ENCODE peak calls at places on chromosome 20, in seven cellular contexts. One of them, this sample, is unnamed. For H3K4me1, the result is how much of the 10 kb centered on the place peaks cover.

GRCh38 chr20:51419236-51419635 is 123.3 kb downstream of the NFATC2 start:
- DNase-seq in A549: no peak
- DNase-seq in left lung: no peak
- DNase-seq in vagina: no peak
- DNase-seq in astrocyte: no peak
- DNase-seq in MM.1S: no peak
- DNase-seq in psoas muscle: no peak
- DNase-seq in this sample: no peak

GRCh38 chr20:46984391-46984790 is 89.7 kb downstream of the EYA2 start:
- DNase-seq in MM.1S: no peak
- DNase-seq in vagina: no peak
- DNase-seq in left lung: no peak
- DNase-seq in astrocyte: no peak
- DNase-seq in psoas muscle: no peak
- DNase-seq in A549: no peak
- DNase-seq in this sample: no peak

GRCh38 chr20:50182336-50182735 is 8.3 kb upstream of the CEBPB start:
- DNase-seq in A549: no peak
- DNase-seq in astrocyte: no peak
- DNase-seq in psoas muscle: no peak
- DNase-seq in left lung: no peak
- DNase-seq in vagina: no peak
- DNase-seq in MM.1S: no peak
- DNase-seq in this sample: no peak

GRCh38 chr20:37383229-37383989 is 37.5 kb downstream of the SRC start:
- DNase-seq in psoas muscle: peak
- DNase-seq in left lung: peak
- DNase-seq in A549: peak
- DNase-seq in MM.1S: no peak
- DNase-seq in astrocyte: peak
- DNase-seq in vagina: no peak
- DNase-seq in this sample: peak

GRCh38 chr20:25467441-25467840 is 60.0 kb downstream of the GINS1 start:
- DNase-seq in astrocyte: no peak
- DNase-seq in MM.1S: no peak
- DNase-seq in vagina: no peak
- DNase-seq in psoas muscle: no peak
- DNase-seq in A549: no peak
- DNase-seq in left lung: no peak
- DNase-seq in this sample: peak

GRCh38 chr20:32249030-32249738 is 28.3 kb upstream of the KIF3B start:
- DNase-seq in vagina: no peak
- DNase-seq in astrocyte: no peak
- DNase-seq in MM.1S: no peak
- DNase-seq in left lung: no peak
- DNase-seq in A549: no peak
- DNase-seq in psoas muscle: no peak
- DNase-seq in this sample: no peak

GRCh38 chr20:9323622-9324021 is 190.8 kb upstream of the LAMP5 start:
- DNase-seq in astrocyte: no peak
- DNase-seq in left lung: no peak
- DNase-seq in vagina: no peak
- DNase-seq in MM.1S: no peak
- DNase-seq in psoas muscle: no peak
- DNase-seq in A549: peak
- DNase-seq in this sample: no peak

GRCh38 chr20:19749537-19749936 is 8.5 kb upstream of the RIN2 start:
- DNase-seq in A549: no peak
- DNase-seq in astrocyte: no peak
- DNase-seq in vagina: no peak
- DNase-seq in left lung: no peak
- DNase-seq in psoas muscle: no peak
- DNase-seq in MM.1S: no peak
- DNase-seq in this sample: no peak

DNA sequence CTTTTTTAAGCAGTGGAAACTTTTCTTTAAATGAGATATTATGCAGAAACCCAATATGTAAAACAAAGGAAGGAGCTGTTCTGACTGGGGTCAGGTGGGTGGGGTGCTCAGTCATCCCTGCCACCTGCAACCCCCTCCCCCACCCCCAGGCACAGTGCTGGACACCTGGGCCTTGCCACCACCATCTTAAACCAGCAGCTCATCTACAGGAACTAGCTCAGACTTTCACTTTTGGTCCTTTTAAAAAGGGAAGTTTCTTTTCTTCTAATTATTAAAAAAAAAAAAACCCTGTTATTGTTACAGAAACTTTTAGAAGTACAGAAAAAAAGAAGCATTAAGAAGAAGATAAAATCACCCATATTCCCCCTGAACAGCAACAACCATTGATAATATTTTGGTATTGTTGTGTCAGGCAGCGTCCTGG is 37.1 kb downstream of the PPP1R16B start:
- DNase-seq in A549: no peak
- DNase-seq in astrocyte: no peak
- DNase-seq in MM.1S: peak
- DNase-seq in vagina: no peak
- DNase-seq in psoas muscle: no peak
- DNase-seq in left lung: no peak
- DNase-seq in this sample: no peak
- H3K4me1 ChIP-seq in A549: under half
- H3K4me1 ChIP-seq in astrocyte: under half
- H3K4me1 ChIP-seq in MM.1S: half or more
- H3K4me1 ChIP-seq in vagina: under half
- H3K4me1 ChIP-seq in psoas muscle: under half
- H3K4me1 ChIP-seq in left lung: under half
- H3K4me1 ChIP-seq in this sample: under half

GRCh38 chr20:57512432-57512831 is 12.5 kb downstream of the CTCFL start:
- DNase-seq in left lung: no peak
- DNase-seq in MM.1S: no peak
- DNase-seq in vagina: no peak
- DNase-seq in astrocyte: no peak
- DNase-seq in psoas muscle: no peak
- DNase-seq in A549: no peak
- DNase-seq in this sample: no peak

GRCh38 chr20:57507477-57507876 is 17.5 kb downstream of the CTCFL start:
- DNase-seq in astrocyte: peak
- DNase-seq in vagina: no peak
- DNase-seq in MM.1S: no peak
- DNase-seq in A549: no peak
- DNase-seq in psoas muscle: no peak
- DNase-seq in left lung: no peak
- DNase-seq in this sample: no peak

GRCh38 chr20:57508381-57508780 is 16.6 kb downstream of the CTCFL start:
- DNase-seq in left lung: no peak
- DNase-seq in astrocyte: no peak
- DNase-seq in MM.1S: no peak
- DNase-seq in vagina: no peak
- DNase-seq in psoas muscle: no peak
- DNase-seq in A549: no peak
- DNase-seq in this sample: no peak

GRCh38 chr20:57508831-57509230 is 16.1 kb downstream of the CTCFL start:
- DNase-seq in astrocyte: no peak
- DNase-seq in psoas muscle: no peak
- DNase-seq in A549: no peak
- DNase-seq in left lung: no peak
- DNase-seq in MM.1S: no peak
- DNase-seq in vagina: no peak
- DNase-seq in this sample: no peak

GRCh38 chr20:57509665-57510237 is 15.2 kb downstream of the CTCFL start:
- DNase-seq in left lung: no peak
- DNase-seq in psoas muscle: no peak
- DNase-seq in vagina: no peak
- DNase-seq in astrocyte: no peak
- DNase-seq in MM.1S: peak
- DNase-seq in A549: peak
- DNase-seq in this sample: no peak
- TF ChIP-seq CTCF in left lung: peak
- TF ChIP-seq CTCF in psoas muscle: peak
- TF ChIP-seq CTCF in vagina: no peak
- TF ChIP-seq CTCF in astrocyte: peak
- TF ChIP-seq CTCF in MM.1S: peak
- TF ChIP-seq CTCF in A549: peak
- TF ChIP-seq CTCF in this sample: no peak

GRCh38 chr20:2130062-2130591 is 28.5 kb downstream of the STK35 start:
- DNase-seq in MM.1S: no peak
- DNase-seq in A549: no peak
- DNase-seq in psoas muscle: no peak
- DNase-seq in vagina: no peak
- DNase-seq in left lung: no peak
- DNase-seq in astrocyte: peak
- DNase-seq in this sample: no peak
- H3K4me1 ChIP-seq in MM.1S: under half
- H3K4me1 ChIP-seq in A549: under half
- H3K4me1 ChIP-seq in psoas muscle: half or more
- H3K4me1 ChIP-seq in vagina: half or more
- H3K4me1 ChIP-seq in left lung: under half
- H3K4me1 ChIP-seq in astrocyte: under half
- H3K4me1 ChIP-seq in this sample: under half

DNA sequence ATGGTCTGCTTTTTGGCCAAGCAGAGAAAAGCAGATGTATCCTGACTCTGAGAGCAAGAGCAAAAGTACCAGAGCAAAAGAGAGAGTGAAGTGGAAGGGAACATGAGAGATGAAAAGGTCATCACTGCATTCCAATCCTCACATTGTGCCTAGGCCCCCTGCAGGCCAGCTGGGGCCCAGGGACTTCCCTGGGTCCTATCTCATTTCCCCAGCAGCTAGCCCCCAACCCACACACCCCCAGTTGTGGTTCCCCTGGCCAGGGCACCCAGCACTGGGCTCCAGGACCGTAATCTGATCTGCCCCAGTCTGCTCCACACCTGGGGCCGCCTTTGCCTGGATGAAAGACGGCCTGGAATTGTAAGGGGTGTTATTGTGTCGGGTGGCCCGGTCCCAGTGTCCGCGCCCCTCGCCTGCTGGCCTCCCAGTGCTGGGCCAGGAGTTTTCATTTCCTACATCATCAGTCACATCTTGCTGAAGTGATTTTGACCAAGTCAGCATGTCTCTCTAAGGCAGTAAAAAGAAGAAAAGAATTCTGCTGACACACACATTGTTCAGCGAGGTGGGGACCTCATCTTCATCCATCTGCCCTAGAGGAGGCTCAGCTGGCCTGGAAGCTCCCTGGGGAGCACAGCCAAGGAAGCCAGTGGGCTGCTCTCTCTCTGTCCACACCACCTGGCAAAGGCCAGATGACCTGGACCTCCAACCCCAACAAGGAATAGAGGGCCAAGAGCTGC is 3.9 kb upstream of the BMP7 start:
- DNase-seq in left lung: no peak
- DNase-seq in MM.1S: peak
- DNase-seq in vagina: no peak
- DNase-seq in astrocyte: no peak
- DNase-seq in psoas muscle: no peak
- DNase-seq in A549: no peak
- DNase-seq in this sample: no peak
- TF ChIP-seq CTCF in left lung: no peak
- TF ChIP-seq CTCF in MM.1S: peak
- TF ChIP-seq CTCF in vagina: no peak
- TF ChIP-seq CTCF in astrocyte: no peak
- TF ChIP-seq CTCF in psoas muscle: no peak
- TF ChIP-seq CTCF in A549: no peak
- TF ChIP-seq CTCF in this sample: no peak

DNA sequence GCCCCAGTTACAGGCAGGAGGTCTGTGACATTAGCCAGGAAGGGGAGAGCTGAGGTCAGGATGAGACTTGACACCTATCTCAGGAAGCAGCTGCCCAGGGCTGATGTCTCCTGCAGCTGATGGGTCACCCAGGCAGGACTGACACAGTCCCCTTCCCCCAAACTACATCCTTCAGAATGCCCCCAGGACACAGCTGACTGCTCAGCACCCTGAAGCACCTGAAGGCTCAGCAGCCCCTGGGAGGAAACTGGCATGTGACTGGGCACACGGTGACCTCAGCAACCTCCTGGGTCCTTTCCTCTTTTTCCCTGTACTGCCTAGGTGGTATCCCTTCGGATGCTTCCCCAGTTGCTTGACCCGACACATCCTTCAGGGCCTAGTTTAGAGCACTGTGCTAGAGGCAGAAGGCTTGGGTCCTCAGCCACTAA is 1.9 kb downstream of the SDC4 start:
- DNase-seq in vagina: no peak
- DNase-seq in astrocyte: no peak
- DNase-seq in psoas muscle: peak
- DNase-seq in MM.1S: no peak
- DNase-seq in A549: no peak
- DNase-seq in left lung: no peak
- DNase-seq in this sample: peak
- H3K4me1 ChIP-seq in vagina: half or more
- H3K4me1 ChIP-seq in astrocyte: half or more
- H3K4me1 ChIP-seq in psoas muscle: under half
- H3K4me1 ChIP-seq in MM.1S: under half
- H3K4me1 ChIP-seq in A549: half or more
- H3K4me1 ChIP-seq in left lung: half or more
- H3K4me1 ChIP-seq in this sample: under half

GRCh38 chr20:16240355-16240754 is 332.9 kb downstream of the KIF16B start:
- DNase-seq in A549: no peak
- DNase-seq in psoas muscle: no peak
- DNase-seq in MM.1S: no peak
- DNase-seq in astrocyte: no peak
- DNase-seq in vagina: no peak
- DNase-seq in left lung: no peak
- DNase-seq in this sample: no peak

GRCh38 chr20:16241911-16242310 is 331.3 kb downstream of the KIF16B start:
- DNase-seq in vagina: no peak
- DNase-seq in astrocyte: no peak
- DNase-seq in psoas muscle: no peak
- DNase-seq in MM.1S: no peak
- DNase-seq in A549: peak
- DNase-seq in left lung: no peak
- DNase-seq in this sample: no peak

GRCh38 chr20:16246870-16247269 is 326.4 kb downstream of the KIF16B start:
- DNase-seq in psoas muscle: no peak
- DNase-seq in astrocyte: no peak
- DNase-seq in left lung: no peak
- DNase-seq in A549: no peak
- DNase-seq in MM.1S: no peak
- DNase-seq in vagina: no peak
- DNase-seq in this sample: no peak

GRCh38 chr20:16245879-16246278 is 327.4 kb downstream of the KIF16B start:
- DNase-seq in astrocyte: no peak
- DNase-seq in A549: no peak
- DNase-seq in MM.1S: no peak
- DNase-seq in psoas muscle: no peak
- DNase-seq in left lung: no peak
- DNase-seq in vagina: peak
- DNase-seq in this sample: no peak

DNA sequence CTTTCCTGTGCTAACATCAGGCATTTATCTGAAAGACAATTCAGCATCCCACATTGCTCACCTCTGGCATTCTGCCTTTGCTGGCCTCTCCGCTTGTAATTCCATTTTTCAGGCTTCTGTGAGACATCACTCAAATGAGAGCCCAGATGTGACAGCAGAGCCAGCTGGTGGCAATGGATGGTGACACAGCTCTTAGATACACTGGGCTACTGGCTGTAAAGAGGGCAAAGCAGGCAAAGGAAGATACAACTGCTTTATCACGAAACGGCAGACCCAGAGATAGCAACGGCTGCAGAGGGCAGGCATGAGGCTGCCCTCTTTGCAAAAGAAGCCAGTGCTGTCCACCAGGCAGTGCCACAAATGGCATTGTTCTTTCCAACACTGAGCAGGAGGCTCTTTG is 329.8 kb downstream of the KIF16B start:
- DNase-seq in A549: no peak
- DNase-seq in left lung: no peak
- DNase-seq in astrocyte: no peak
- DNase-seq in psoas muscle: no peak
- DNase-seq in vagina: no peak
- DNase-seq in MM.1S: no peak
- DNase-seq in this sample: no peak
- TF ChIP-seq CTCF in A549: no peak
- TF ChIP-seq CTCF in left lung: no peak
- TF ChIP-seq CTCF in astrocyte: no peak
- TF ChIP-seq CTCF in psoas muscle: no peak
- TF ChIP-seq CTCF in vagina: no peak
- TF ChIP-seq CTCF in MM.1S: no peak
- TF ChIP-seq CTCF in this sample: no peak